ENCODE peak calls at places on chromosomes 16 and 17, in nine cellular contexts. One of them, this sample, is unnamed.

GRCh38 chr17:63232565-63233310 is 213.4 kb downstream of the CYB561 start:
- DNase-seq in iris pigment epithelial cell: no peak
- DNase-seq in tibial nerve: no peak
- DNase-seq in NCI-H1048: no peak
- DNase-seq in mesendoderm: peak
- DNase-seq in M059J: no peak
- DNase-seq in activated CD4-positive, CD25-positive, alpha-beta regulatory T cell: no peak
- DNase-seq in cardiac muscle cell: no peak
- DNase-seq in left ventricle myocardium inferior: no peak
- DNase-seq in this sample: no peak

GRCh38 chr17:32349503-32349853 is 479 bp upstream of the ZNF207 start:
- DNase-seq in left ventricle myocardium inferior: no peak
- DNase-seq in mesendoderm: peak
- DNase-seq in iris pigment epithelial cell: peak
- DNase-seq in cardiac muscle cell: peak
- DNase-seq in NCI-H1048: no peak
- DNase-seq in activated CD4-positive, CD25-positive, alpha-beta regulatory T cell: no peak
- DNase-seq in M059J: no peak
- DNase-seq in tibial nerve: peak
- DNase-seq in this sample: no peak

GRCh38 chr16:57169327-57169726 is 16.5 kb downstream of the PSME3IP1 start:
- DNase-seq in activated CD4-positive, CD25-positive, alpha-beta regulatory T cell: no peak
- DNase-seq in cardiac muscle cell: no peak
- DNase-seq in M059J: no peak
- DNase-seq in left ventricle myocardium inferior: no peak
- DNase-seq in mesendoderm: no peak
- DNase-seq in iris pigment epithelial cell: no peak
- DNase-seq in NCI-H1048: no peak
- DNase-seq in tibial nerve: no peak
- DNase-seq in this sample: no peak

GRCh38 chr17:19306160-19307111 is 56.1 kb downstream of the B9D1 start:
- DNase-seq in left ventricle myocardium inferior: no peak
- DNase-seq in cardiac muscle cell: no peak
- DNase-seq in tibial nerve: no peak
- DNase-seq in iris pigment epithelial cell: no peak
- DNase-seq in mesendoderm: no peak
- DNase-seq in M059J: no peak
- DNase-seq in activated CD4-positive, CD25-positive, alpha-beta regulatory T cell: no peak
- DNase-seq in NCI-H1048: no peak
- DNase-seq in this sample: no peak

GRCh38 chr17:5422505-5422904 is 2.5 kb downstream of the RPAIN start:
- DNase-seq in iris pigment epithelial cell: peak
- DNase-seq in M059J: peak
- DNase-seq in activated CD4-positive, CD25-positive, alpha-beta regulatory T cell: no peak
- DNase-seq in mesendoderm: no peak
- DNase-seq in left ventricle myocardium inferior: no peak
- DNase-seq in NCI-H1048: no peak
- DNase-seq in tibial nerve: no peak
- DNase-seq in cardiac muscle cell: peak
- DNase-seq in this sample: peak

GRCh38 chr17:71334041-71334781 is 786.6 kb upstream of the SOX9 start:
- DNase-seq in tibial nerve: no peak
- DNase-seq in left ventricle myocardium inferior: no peak
- DNase-seq in iris pigment epithelial cell: peak
- DNase-seq in mesendoderm: peak
- DNase-seq in activated CD4-positive, CD25-positive, alpha-beta regulatory T cell: no peak
- DNase-seq in cardiac muscle cell: no peak
- DNase-seq in M059J: no peak
- DNase-seq in NCI-H1048: no peak
- DNase-seq in this sample: no peak

GRCh38 chr16:22220076-22220453 is 14.0 kb downstream of the EEF2K start:
- DNase-seq in M059J: peak
- DNase-seq in activated CD4-positive, CD25-positive, alpha-beta regulatory T cell: no peak
- DNase-seq in mesendoderm: no peak
- DNase-seq in NCI-H1048: no peak
- DNase-seq in tibial nerve: no peak
- DNase-seq in left ventricle myocardium inferior: peak
- DNase-seq in iris pigment epithelial cell: no peak
- DNase-seq in cardiac muscle cell: peak
- DNase-seq in this sample: no peak

GRCh38 chr16:57540906-57541753 is 1.3 kb upstream of the ADGRG5 start:
- DNase-seq in activated CD4-positive, CD25-positive, alpha-beta regulatory T cell: no peak
- DNase-seq in NCI-H1048: no peak
- DNase-seq in left ventricle myocardium inferior: no peak
- DNase-seq in mesendoderm: no peak
- DNase-seq in cardiac muscle cell: no peak
- DNase-seq in M059J: no peak
- DNase-seq in tibial nerve: no peak
- DNase-seq in iris pigment epithelial cell: no peak
- DNase-seq in this sample: no peak

GRCh38 chr17:57861000-57861736 is 11.3 kb upstream of the MRPS23 start:
- DNase-seq in mesendoderm: peak
- DNase-seq in activated CD4-positive, CD25-positive, alpha-beta regulatory T cell: no peak
- DNase-seq in tibial nerve: no peak
- DNase-seq in NCI-H1048: no peak
- DNase-seq in cardiac muscle cell: no peak
- DNase-seq in M059J: peak
- DNase-seq in iris pigment epithelial cell: peak
- DNase-seq in left ventricle myocardium inferior: peak
- DNase-seq in this sample: no peak

GRCh38 chr16:67868290-67868689 is 4.6 kb upstream of the EDC4 start:
- DNase-seq in tibial nerve: no peak
- DNase-seq in activated CD4-positive, CD25-positive, alpha-beta regulatory T cell: no peak
- DNase-seq in M059J: no peak
- DNase-seq in NCI-H1048: no peak
- DNase-seq in left ventricle myocardium inferior: no peak
- DNase-seq in cardiac muscle cell: no peak
- DNase-seq in mesendoderm: no peak
- DNase-seq in iris pigment epithelial cell: no peak
- DNase-seq in this sample: no peak

GRCh38 chr16:78953526-78953925 is 647.0 kb downstream of the MAF start:
- DNase-seq in M059J: no peak
- DNase-seq in cardiac muscle cell: no peak
- DNase-seq in NCI-H1048: no peak
- DNase-seq in left ventricle myocardium inferior: no peak
- DNase-seq in mesendoderm: no peak
- DNase-seq in tibial nerve: no peak
- DNase-seq in activated CD4-positive, CD25-positive, alpha-beta regulatory T cell: no peak
- DNase-seq in iris pigment epithelial cell: no peak
- DNase-seq in this sample: no peak

GRCh38 chr17:83099570-83100181 is 20.3 kb downstream of the METRNL start:
- DNase-seq in iris pigment epithelial cell: peak
- DNase-seq in mesendoderm: no peak
- DNase-seq in cardiac muscle cell: peak
- DNase-seq in NCI-H1048: no peak
- DNase-seq in M059J: peak
- DNase-seq in tibial nerve: no peak
- DNase-seq in left ventricle myocardium inferior: no peak
- DNase-seq in activated CD4-positive, CD25-positive, alpha-beta regulatory T cell: no peak
- DNase-seq in this sample: no peak

GRCh38 chr16:21145738-21146137 is 4.9 kb downstream of the DNAH3 start:
- DNase-seq in cardiac muscle cell: no peak
- DNase-seq in iris pigment epithelial cell: no peak
- DNase-seq in left ventricle myocardium inferior: no peak
- DNase-seq in M059J: no peak
- DNase-seq in activated CD4-positive, CD25-positive, alpha-beta regulatory T cell: no peak
- DNase-seq in NCI-H1048: no peak
- DNase-seq in tibial nerve: no peak
- DNase-seq in mesendoderm: no peak
- DNase-seq in this sample: no peak

GRCh38 chr17:81483085-81483861 is 29.3 kb downstream of the ACTG1 start:
- DNase-seq in NCI-H1048: no peak
- DNase-seq in activated CD4-positive, CD25-positive, alpha-beta regulatory T cell: no peak
- DNase-seq in mesendoderm: no peak
- DNase-seq in iris pigment epithelial cell: no peak
- DNase-seq in M059J: no peak
- DNase-seq in tibial nerve: no peak
- DNase-seq in cardiac muscle cell: peak
- DNase-seq in left ventricle myocardium inferior: peak
- DNase-seq in this sample: no peak

GRCh38 chr16:80300456-80300855 is 240.3 kb upstream of the DYNLRB2 start:
- DNase-seq in iris pigment epithelial cell: no peak
- DNase-seq in mesendoderm: no peak
- DNase-seq in NCI-H1048: no peak
- DNase-seq in activated CD4-positive, CD25-positive, alpha-beta regulatory T cell: no peak
- DNase-seq in left ventricle myocardium inferior: no peak
- DNase-seq in cardiac muscle cell: no peak
- DNase-seq in M059J: no peak
- DNase-seq in tibial nerve: no peak
- DNase-seq in this sample: peak

GRCh38 chr16:23423496-23424049 is 29.4 kb downstream of the COG7 start:
- DNase-seq in left ventricle myocardium inferior: peak
- DNase-seq in iris pigment epithelial cell: peak
- DNase-seq in NCI-H1048: no peak
- DNase-seq in M059J: peak
- DNase-seq in tibial nerve: peak
- DNase-seq in cardiac muscle cell: peak
- DNase-seq in mesendoderm: no peak
- DNase-seq in activated CD4-positive, CD25-positive, alpha-beta regulatory T cell: no peak
- DNase-seq in this sample: peak

GRCh38 chr17:7912927-7913524 is 3.1 kb downstream of the RNF227 start:
- DNase-seq in mesendoderm: peak
- DNase-seq in activated CD4-positive, CD25-positive, alpha-beta regulatory T cell: no peak
- DNase-seq in cardiac muscle cell: peak
- DNase-seq in M059J: peak
- DNase-seq in left ventricle myocardium inferior: no peak
- DNase-seq in iris pigment epithelial cell: peak
- DNase-seq in NCI-H1048: no peak
- DNase-seq in tibial nerve: peak
- DNase-seq in this sample: no peak

This sample was measured in HS-5.